ENCODE peak calls at places on chromosomes 1 and 21, in six cellular contexts. B is activated CD4-positive, alpha-beta T cell treated with anti-CD3 and anti-CD28 coated beads for 48 hours; T is ELR; C is stimulated activated CD4-positive, alpha-beta T cell treated with anti-CD3 and anti-CD28 coated beads, Interleukin-4, amount 100 ng/mL, for 1 hour; K is GM23248; M is T47D. Y is an unnamed sample.

GRCh38 chr1:209845405-209845725 is 17.6 kb downstream of the UTP25 start:
- DNase-seq in M (no peak), C (no peak), B (no peak), T (no peak), K (no peak), Y (no peak)

GRCh38 chr1:234083460-234083859 is 179.0 kb downstream of the SLC35F3 start:
- DNase-seq in T (no peak), C (no peak), K (peak; percentile 17), M (no peak), B (no peak), Y (peak; percentile 2)

GRCh38 chr1:155794605-155795265 is 62.3 kb downstream of the GON4L start:
- DNase-seq in B (no peak), M (no peak), T (peak; percentile 20), K (peak; percentile 8), C (no peak), Y (no peak)

GRCh38 chr1:111471012-111471411 is 2.8 kb upstream of the C1orf162 start:
- DNase-seq in T (no peak), K (no peak), B (peak; percentile 68), M (no peak), C (peak; percentile 44), Y (no peak)

GRCh38 chr1:212608956-212609700 is 567 bp downstream of the ATF3 start:
- DNase-seq in B (peak; percentile 58), K (peak; percentile 79), T (peak; percentile 68), C (peak; percentile 52), M (peak; percentile 65), Y (no peak)

GRCh38 chr1:6028042-6028895 is 17.4 kb upstream of the KCNAB2 start:
- DNase-seq in K (no peak), B (peak; percentile 70), M (no peak), T (peak; percentile 40), C (peak; percentile 50), Y (no peak)

GRCh38 chr1:16625497-16626408 is 12.4 kb upstream of the NBPF1 start:
- DNase-seq in M (no peak), C (no peak), K (no peak), T (no peak), B (peak; percentile 12), Y (no peak)

GRCh38 chr1:201376464-201377374 is 761 bp downstream of the TNNT2 start:
- DNase-seq in C (no peak), K (peak; percentile 60), B (peak; percentile 38), T (peak; percentile 51), M (peak; percentile 63), Y (peak; percentile 86)

GRCh38 chr1:245091818-245092637 is 62.8 kb upstream of the KIF26B start:
- DNase-seq in B (peak; percentile 10), K (peak; percentile 99), C (no peak), T (peak; percentile 99), M (no peak), Y (peak; percentile 96)

GRCh38 chr1:45674478-45674877 is 11.9 kb downstream of the GPBP1L1 start:
- DNase-seq in M (no peak), B (no peak), K (no peak), C (no peak), T (no peak), Y (no peak)

GRCh38 chr21:28207776-28208175 is 784.9 kb downstream of the LTN1 start:
- DNase-seq in M (no peak), B (no peak), K (peak; percentile 88), T (peak; percentile 84), C (no peak), Y (no peak)

GRCh38 chr1:40711465-40712404 is 20.2 kb downstream of the NFYC start:
- DNase-seq in M (no peak), C (no peak), K (peak; percentile 76), B (no peak), T (peak; percentile 69), Y (peak; percentile 86)

GRCh38 chr21:35048706-35049617 is at the start of gene RUNX1:
- DNase-seq in B (peak; percentile 86), K (peak; percentile 70), M (no peak), T (peak; percentile 90), C (peak; percentile 59), Y (peak; percentile 61)

GRCh38 chr1:181296180-181296579 is 187.1 kb upstream of the CACNA1E start:
- DNase-seq in K (no peak), C (no peak), M (no peak), T (no peak), B (no peak), Y (no peak)

GRCh38 chr1:179034720-179035119 is 9.0 kb downstream of the FAM20B start:
- DNase-seq in C (no peak), M (no peak), B (no peak), T (peak; percentile 61), K (peak; percentile 80), Y (no peak)

GRCh38 chr1:17307946-17308345 is at the start of gene PADI4:
- DNase-seq in C (no peak), M (no peak), K (no peak), T (peak; percentile 16), B (no peak), Y (no peak)

GRCh38 chr1:230823421-230823820 is 44.9 kb downstream of the C1orf198 start:
- DNase-seq in K (peak; percentile 69), B (no peak), C (no peak), M (no peak), T (no peak), Y (no peak)

GRCh38 chr1:41492341-41492848 is 7.9 kb upstream of the EDN2 start:
- DNase-seq in B (peak; percentile 75), K (peak; percentile 34), M (no peak), C (peak; percentile 48), T (peak; percentile 60), Y (no peak)

GRCh38 chr1:27862671-27863551 is 9.4 kb upstream of the THEMIS2 start:
- DNase-seq in M (no peak), C (no peak), B (no peak), K (peak; percentile 100), T (peak; percentile 99), Y (peak; percentile 92)

GRCh38 chr1:231040800-231041704 is 998 bp upstream of the FAM89A start:
- DNase-seq in M (no peak), C (no peak), B (no peak), T (no peak), K (peak; percentile 24), Y (no peak)

GRCh38 chr1:85607126-85607912 is 26.8 kb downstream of the CCN1 start:
- DNase-seq in C (no peak), M (no peak), B (no peak), T (peak; percentile 100), K (peak; percentile 99), Y (peak; percentile 100)

GRCh38 chr1:119080586-119080985 is 59.9 kb downstream of the WARS2 start:
- DNase-seq in B (no peak), M (no peak), T (peak; percentile 79), C (no peak), K (peak; percentile 92), Y (peak; percentile 93)

GRCh38 chr1:212782422-212783154 is 9.0 kb downstream of the NSL1 start:
- DNase-seq in K (peak; percentile 65), T (peak; percentile 62), B (no peak), C (no peak), M (peak; percentile 26), Y (no peak)

GRCh38 chr1:172699111-172699510 is 40.2 kb downstream of the FASLG start:
- DNase-seq in M (no peak), T (peak; percentile 90), B (peak; percentile 82), C (peak; percentile 60), K (peak; percentile 79), Y (peak; percentile 80)

GRCh38 chr1:235415008-235415904 is 48.0 kb downstream of the TBCE start:
- DNase-seq in K (peak; percentile 90), B (peak; percentile 71), C (peak; percentile 53), M (peak; percentile 69), T (peak; percentile 84), Y (no peak)

GRCh38 chr1:112501810-112502641 is 6.7 kb upstream of the WNT2B start:
- DNase-seq in C (peak; percentile 64), M (peak; percentile 35), T (peak; percentile 80), K (peak; percentile 81), B (peak; percentile 66), Y (peak; percentile 83)

GRCh38 chr1:57061369-57061768 is 95.6 kb upstream of the C8B start:
- DNase-seq in M (no peak), C (no peak), T (peak; percentile 6), K (peak; percentile 81), B (no peak), Y (no peak)

GRCh38 chr1:62588000-62588399 is 9.3 kb upstream of the ANGPTL3 start:
- DNase-seq in K (no peak), M (no peak), C (no peak), T (no peak), B (no peak), Y (no peak)

GRCh38 chr1:162678439-162678838 is 46.2 kb downstream of the DDR2 start:
- DNase-seq in T (peak; percentile 89), B (no peak), C (no peak), K (peak; percentile 87), M (no peak), Y (peak; percentile 77)

GRCh38 chr21:17270234-17270633 is 242.6 kb upstream of the CXADR start:
- DNase-seq in M (peak; percentile 49), C (no peak), B (no peak), K (peak; percentile 78), T (peak; percentile 51), Y (no peak)

GRCh38 chr1:31042656-31043055 is 22.9 kb downstream of the PUM1 start:
- DNase-seq in B (no peak), M (no peak), T (no peak), K (no peak), C (no peak), Y (no peak)

GRCh38 chr1:95352767-95353166 is 118.8 kb downstream of the RWDD3 start:
- DNase-seq in C (no peak), B (no peak), K (no peak), M (no peak), T (no peak), Y (no peak)

GRCh38 chr1:8017495-8018310 is 8.4 kb downstream of the ERRFI1 start:
- DNase-seq in T (peak; percentile 55), C (no peak), M (no peak), K (peak; percentile 64), B (no peak), Y (peak; percentile 45)

GRCh38 chr1:224203243-224204016 is 20.4 kb downstream of the DEGS1 start:
- DNase-seq in M (no peak), T (peak; percentile 49), C (no peak), B (no peak), K (peak; percentile 57), Y (no peak)

GRCh38 chr1:103197266-103197665 is 88.9 kb upstream of the COL11A1 start:
- DNase-seq in K (peak; percentile 65), B (no peak), T (peak; percentile 33), M (no peak), C (no peak), Y (peak; percentile 98)

GRCh38 chr1:103461171-103462105 is 64.1 kb upstream of the RNPC3 start:
- DNase-seq in B (no peak), C (no peak), M (peak; percentile 3), K (peak; percentile 48), T (peak; percentile 60), Y (no peak)

GRCh38 chr1:113223546-113223945 is 150.5 kb downstream of the LRIG2 start:
- DNase-seq in C (no peak), T (no peak), M (no peak), K (no peak), B (no peak), Y (no peak)

GRCh38 chr1:65075123-65075976 is 72.7 kb upstream of the AK4 start:
- DNase-seq in C (peak; percentile 44), T (peak; percentile 69), M (peak; percentile 38), K (peak; percentile 71), B (peak; percentile 67), Y (no peak)

GRCh38 chr1:244288663-244289062 is 163.0 kb downstream of the ADSS2 start:
- DNase-seq in C (no peak), B (no peak), T (no peak), K (no peak), M (no peak), Y (no peak)

GRCh38 chr1:25834894-25835293 is 15.1 kb downstream of the MTFR1L start:
- DNase-seq in T (no peak), C (no peak), M (no peak), K (no peak), B (no peak), Y (no peak)